ENCODE peak calls at places on chromosomes 13 and 19, in five cellular contexts. One of them, this sample, is unnamed.

GRCh38 chr19:51227324-51227723 is 2.4 kb downstream of the CD33 start:
- DNase-seq in K562: no peak
- DNase-seq in HepG2: no peak
- DNase-seq in IMR-90: no peak
- DNase-seq in GM12878: no peak
- DNase-seq in this sample: no peak

GRCh38 chr13:21546372-21546771 is 57.6 kb downstream of the MICU2 start:
- DNase-seq in K562: no peak
- DNase-seq in HepG2: no peak
- DNase-seq in IMR-90: no peak
- DNase-seq in GM12878: no peak
- DNase-seq in this sample: no peak

GRCh38 chr13:71754407-71754974 is 112.5 kb downstream of the DACH1 start:
- DNase-seq in K562: no peak
- DNase-seq in HepG2: no peak
- DNase-seq in IMR-90: no peak
- DNase-seq in GM12878: no peak
- DNase-seq in this sample: no peak

GRCh38 chr19:39083983-39084731 is at the start of gene ACP7:
- DNase-seq in K562: no peak
- DNase-seq in HepG2: no peak
- DNase-seq in IMR-90: no peak
- DNase-seq in GM12878: no peak
- DNase-seq in this sample: peak

GRCh38 chr19:47376589-47377144 is 27.6 kb downstream of the DHX34 start:
- DNase-seq in K562: no peak
- DNase-seq in HepG2: no peak
- DNase-seq in IMR-90: no peak
- DNase-seq in GM12878: no peak
- DNase-seq in this sample: peak

GRCh38 chr13:32624441-32624840 is 38.2 kb downstream of the PDS5B start:
- DNase-seq in K562: no peak
- DNase-seq in HepG2: no peak
- DNase-seq in IMR-90: peak
- DNase-seq in GM12878: no peak
- DNase-seq in this sample: no peak

GRCh38 chr19:44807652-44808462 is 1.0 kb upstream of the BCAM start:
- DNase-seq in K562: peak
- DNase-seq in HepG2: peak
- DNase-seq in IMR-90: peak
- DNase-seq in GM12878: no peak
- DNase-seq in this sample: peak

GRCh38 chr13:113178070-113178895 is 19.8 kb downstream of the PROZ start:
- DNase-seq in K562: no peak
- DNase-seq in HepG2: no peak
- DNase-seq in IMR-90: peak
- DNase-seq in GM12878: no peak
- DNase-seq in this sample: peak

GRCh38 chr19:33300016-33300981 is 2.0 kb downstream of the CEBPA start:
- DNase-seq in K562: no peak
- DNase-seq in HepG2: peak
- DNase-seq in IMR-90: no peak
- DNase-seq in GM12878: no peak
- DNase-seq in this sample: peak

GRCh38 chr13:48199404-48199991 is 33.5 kb upstream of the ITM2B start:
- DNase-seq in K562: no peak
- DNase-seq in HepG2: no peak
- DNase-seq in IMR-90: no peak
- DNase-seq in GM12878: no peak
- DNase-seq in this sample: no peak

GRCh38 chr13:38685974-38686571 is 804 bp upstream of the FREM2 start:
- DNase-seq in K562: peak
- DNase-seq in HepG2: no peak
- DNase-seq in IMR-90: no peak
- DNase-seq in GM12878: no peak
- DNase-seq in this sample: peak

GRCh38 chr13:28356506-28357064 is 138.3 kb downstream of the FLT1 start:
- DNase-seq in K562: no peak
- DNase-seq in HepG2: no peak
- DNase-seq in IMR-90: no peak
- DNase-seq in GM12878: no peak
- DNase-seq in this sample: no peak

GRCh38 chr19:14530005-14530348 is 583 bp downstream of the TECR start:
- DNase-seq in K562: no peak
- DNase-seq in HepG2: no peak
- DNase-seq in IMR-90: no peak
- DNase-seq in GM12878: no peak
- DNase-seq in this sample: no peak

GRCh38 chr19:47143322-47144073 is 12.9 kb downstream of the SAE1 start:
- DNase-seq in K562: no peak
- DNase-seq in HepG2: no peak
- DNase-seq in IMR-90: no peak
- DNase-seq in GM12878: no peak
- DNase-seq in this sample: no peak

GRCh38 chr19:33779849-33780248 is 16.8 kb upstream of the KCTD15 start:
- DNase-seq in K562: no peak
- DNase-seq in HepG2: no peak
- DNase-seq in IMR-90: no peak
- DNase-seq in GM12878: no peak
- DNase-seq in this sample: no peak

DNA sequence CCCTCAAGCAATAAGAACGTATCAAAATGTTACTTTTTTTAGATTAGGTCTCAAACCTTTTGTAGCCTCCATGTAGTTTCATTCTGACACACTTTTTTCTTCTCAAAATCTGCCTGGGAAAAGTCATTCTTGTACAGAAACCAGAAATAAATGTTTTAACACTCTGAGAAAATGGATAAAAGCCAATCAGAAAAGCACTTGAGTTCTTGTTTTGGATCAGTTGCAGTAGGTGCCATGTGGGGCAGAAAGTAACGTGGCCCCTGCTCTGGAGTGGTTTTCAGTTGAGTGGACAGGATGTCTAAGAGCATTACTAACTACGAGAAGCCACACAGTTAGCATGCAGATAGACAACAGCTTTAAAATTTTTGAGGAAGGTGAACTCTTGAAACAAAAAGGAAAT is 19.1 kb downstream of the GPR183 start:
- DNase-seq in K562: no peak
- DNase-seq in HepG2: no peak
- DNase-seq in IMR-90: no peak
- DNase-seq in GM12878: peak
- DNase-seq in this sample: no peak
- TF ChIP-seq MXI1 in K562: no peak
- TF ChIP-seq MXI1 in HepG2: no peak
- TF ChIP-seq MXI1 in IMR-90: no peak
- TF ChIP-seq MXI1 in GM12878: no peak
- TF ChIP-seq MXI1 in this sample: no peak

DNA sequence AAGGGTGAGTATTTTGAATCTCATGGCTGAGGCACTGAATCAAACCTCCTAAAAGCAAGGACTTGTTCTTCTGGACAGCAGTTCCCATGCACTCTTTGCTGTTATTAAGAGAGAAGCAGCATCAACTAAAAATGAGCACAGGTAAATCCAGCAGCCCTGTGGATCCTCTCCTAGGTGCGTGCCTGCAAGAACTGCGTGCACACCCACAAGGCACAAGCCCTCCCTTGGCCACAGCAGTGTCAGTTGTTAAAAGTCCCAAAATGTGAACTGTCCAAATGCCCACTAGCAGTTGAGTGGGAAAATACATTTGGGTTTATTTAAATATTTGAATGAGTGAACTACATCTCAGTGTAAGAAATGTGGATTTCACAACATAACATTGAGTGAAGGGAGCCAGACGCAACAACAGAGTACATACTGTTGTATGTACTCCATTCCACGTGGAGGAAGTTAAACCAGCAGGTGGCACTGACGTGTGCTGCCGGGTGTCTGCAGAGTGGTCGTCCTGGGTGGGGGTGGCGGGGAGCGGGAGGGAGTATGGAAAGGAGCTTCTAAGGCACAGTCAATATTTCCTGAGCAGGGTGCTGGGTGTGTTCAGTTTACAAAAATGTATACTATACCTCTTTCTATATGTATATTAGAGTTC is 266.4 kb downstream of the NALCN start:
- DNase-seq in K562: peak
- DNase-seq in HepG2: no peak
- DNase-seq in IMR-90: peak
- DNase-seq in GM12878: no peak
- DNase-seq in this sample: peak
- TF ChIP-seq MXI1 in K562: no peak
- TF ChIP-seq MXI1 in HepG2: no peak
- TF ChIP-seq MXI1 in IMR-90: no peak
- TF ChIP-seq MXI1 in GM12878: no peak
- TF ChIP-seq MXI1 in this sample: no peak

GRCh38 chr19:21487969-21488368 is 17.4 kb upstream of the ZNF429 start:
- DNase-seq in K562: no peak
- DNase-seq in HepG2: no peak
- DNase-seq in IMR-90: no peak
- DNase-seq in GM12878: no peak
- DNase-seq in this sample: no peak

GRCh38 chr19:21482863-21483276 is 22.5 kb upstream of the ZNF429 start:
- DNase-seq in K562: peak
- DNase-seq in HepG2: peak
- DNase-seq in IMR-90: no peak
- DNase-seq in GM12878: no peak
- DNase-seq in this sample: peak

GRCh38 chr19:21484631-21485030 is 20.8 kb upstream of the ZNF429 start:
- DNase-seq in K562: no peak
- DNase-seq in HepG2: no peak
- DNase-seq in IMR-90: no peak
- DNase-seq in GM12878: no peak
- DNase-seq in this sample: no peak

GRCh38 chr19:21483589-21484170 is 21.7 kb upstream of the ZNF429 start:
- DNase-seq in K562: peak
- DNase-seq in HepG2: no peak
- DNase-seq in IMR-90: no peak
- DNase-seq in GM12878: no peak
- DNase-seq in this sample: peak
- TF ChIP-seq MXI1 in K562: no peak
- TF ChIP-seq MXI1 in HepG2: no peak
- TF ChIP-seq MXI1 in IMR-90: no peak
- TF ChIP-seq MXI1 in GM12878: no peak
- TF ChIP-seq MXI1 in this sample: no peak

GRCh38 chr13:65265988-65266387 is 1964.1 kb downstream of the PCDH9 start:
- DNase-seq in K562: no peak
- DNase-seq in HepG2: no peak
- DNase-seq in IMR-90: no peak
- DNase-seq in GM12878: no peak
- DNase-seq in this sample: no peak

GRCh38 chr13:65264066-65264465 is 1966.1 kb downstream of the PCDH9 start:
- DNase-seq in K562: no peak
- DNase-seq in HepG2: no peak
- DNase-seq in IMR-90: no peak
- DNase-seq in GM12878: no peak
- DNase-seq in this sample: no peak

GRCh38 chr13:65260938-65261880 is 1968.9 kb downstream of the PCDH9 start:
- DNase-seq in K562: no peak
- DNase-seq in HepG2: no peak
- DNase-seq in IMR-90: no peak
- DNase-seq in GM12878: no peak
- DNase-seq in this sample: no peak
- TF ChIP-seq MXI1 in K562: no peak
- TF ChIP-seq MXI1 in HepG2: no peak
- TF ChIP-seq MXI1 in IMR-90: no peak
- TF ChIP-seq MXI1 in GM12878: no peak
- TF ChIP-seq MXI1 in this sample: no peak

DNA sequence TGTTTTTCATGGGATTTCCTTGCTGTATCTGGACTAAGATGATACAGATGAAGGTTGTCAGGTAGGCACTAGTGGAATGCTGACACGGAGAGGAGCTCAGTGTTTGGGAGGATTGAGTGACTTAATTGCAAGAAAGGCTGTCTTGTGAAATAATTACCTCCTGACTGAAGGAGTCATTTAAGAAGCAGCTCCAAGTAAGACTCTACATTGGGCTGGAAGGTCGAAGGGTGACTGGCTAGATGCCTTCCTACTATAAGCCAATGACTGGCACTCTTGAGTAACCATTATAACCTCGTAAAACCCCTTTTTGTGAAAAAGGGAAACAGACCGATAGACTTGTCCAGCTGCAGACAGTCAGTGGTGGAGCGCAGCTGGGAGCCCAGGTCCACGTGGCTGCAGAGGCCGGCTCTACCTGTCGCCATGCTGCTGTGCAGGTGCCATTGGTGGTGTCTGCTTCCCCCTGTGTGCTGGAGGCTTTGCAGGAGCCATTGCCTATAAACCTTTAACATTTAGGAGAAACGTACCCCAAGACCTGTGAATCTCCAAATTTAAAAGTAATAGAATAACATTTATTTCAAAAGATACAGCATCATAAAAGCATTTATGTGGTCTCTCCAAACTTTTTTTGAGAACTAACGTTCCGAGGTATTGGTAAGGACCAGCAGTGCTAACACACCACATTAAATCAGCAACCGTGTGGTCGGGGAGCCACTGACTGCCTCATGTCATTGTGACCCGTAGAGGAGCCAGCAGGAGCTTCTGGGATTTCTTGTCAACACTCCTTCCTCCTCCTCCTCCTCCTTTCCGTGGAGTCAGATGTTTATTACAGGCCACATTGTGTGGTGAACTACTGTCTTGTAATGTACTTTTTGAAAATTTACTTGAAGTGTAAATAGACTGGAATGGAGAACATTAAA is 80.4 kb upstream of the TEX29 start:
- DNase-seq in K562: no peak
- DNase-seq in HepG2: no peak
- DNase-seq in IMR-90: no peak
- DNase-seq in GM12878: no peak
- DNase-seq in this sample: no peak
- TF ChIP-seq MXI1 in K562: no peak
- TF ChIP-seq MXI1 in HepG2: no peak
- TF ChIP-seq MXI1 in IMR-90: no peak
- TF ChIP-seq MXI1 in GM12878: no peak
- TF ChIP-seq MXI1 in this sample: no peak

DNA sequence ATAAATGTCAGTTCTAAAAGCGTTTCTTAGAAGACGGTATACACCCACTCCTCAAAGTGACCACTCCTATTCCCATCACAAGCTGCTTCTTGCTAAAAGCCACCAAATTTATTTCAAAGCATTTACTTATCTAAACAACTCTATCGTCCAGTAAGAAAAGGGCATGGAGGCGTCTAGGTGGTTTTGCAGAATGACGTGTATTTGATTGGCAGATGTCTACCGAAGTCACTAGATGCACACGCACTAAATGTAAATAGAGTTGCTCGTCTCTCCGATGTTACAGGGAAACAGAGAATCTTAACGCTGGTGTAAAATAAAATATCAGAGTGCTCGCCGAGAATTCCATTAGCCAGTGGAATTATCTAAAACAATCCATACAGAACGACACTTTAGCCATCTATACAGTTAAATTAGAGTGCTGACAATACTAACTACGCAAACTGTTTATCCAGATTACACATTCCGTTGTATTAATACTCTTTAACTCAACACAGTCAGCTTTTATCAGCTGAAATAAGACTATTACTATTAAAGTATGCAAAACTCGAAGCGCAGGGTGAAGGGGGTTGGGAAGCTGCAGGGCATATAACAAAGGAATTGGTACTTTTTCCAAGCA is 1.9 kb downstream of the KLF12 start:
- DNase-seq in K562: no peak
- DNase-seq in HepG2: peak
- DNase-seq in IMR-90: peak
- DNase-seq in GM12878: no peak
- DNase-seq in this sample: no peak
- TF ChIP-seq MXI1 in K562: no peak
- TF ChIP-seq MXI1 in HepG2: no peak
- TF ChIP-seq MXI1 in IMR-90: no peak
- TF ChIP-seq MXI1 in GM12878: no peak
- TF ChIP-seq MXI1 in this sample: no peak

This sample was measured in SK-N-SH.